ENCODE peak calls at places on chromosomes 12 and 14, in four cellular contexts. D, H, G and F are unnamed samples.

GRCh38 chr12:120758798-120759590 is 33.4 kb downstream of the ACADS start:
- DNase-seq in H (no peak), D (no peak), G (no peak), F (no peak)

GRCh38 chr12:128840862-128841468 is 12.3 kb upstream of the GLT1D1 start:
- DNase-seq in G (no peak), H (no peak), D (no peak), F (no peak)

GRCh38 chr14:49999216-49999761 is 106.4 kb downstream of the ARF6 start:
- DNase-seq in G (peak), D (peak), H (peak), F (no peak)

GRCh38 chr14:29521526-29522137 is 406.0 kb downstream of the PRKD1 start:
- DNase-seq in H (peak), G (no peak), D (no peak), F (no peak)

GRCh38 chr12:28882444-28882843 is 266.6 kb upstream of the FAR2 start:
- DNase-seq in D (no peak), H (peak), G (no peak), F (no peak)

GRCh38 chr12:4628406-4628805 is 20.4 kb downstream of the AKAP3 start:
- DNase-seq in H (no peak), G (no peak), D (no peak), F (no peak)

GRCh38 chr14:20460458-20461229 is 590 bp downstream of the PIP4P1 start:
- DNase-seq in G (peak), H (no peak), D (peak), F (no peak)

GRCh38 chr14:37583358-37584210 is 11.5 kb downstream of the FOXA1 start:
- DNase-seq in G (no peak), H (no peak), D (no peak), F (no peak)

GRCh38 chr12:49198431-49199155 is 9.7 kb upstream of the TUBA1A start:
- DNase-seq in D (no peak), H (peak), G (no peak), F (no peak)